ENCODE peak calls at places on chromosome 4, in eight cellular contexts. M is testis, I is thoracic aorta, K is IMR-90, Q is MG63, L is ascending aorta, H is pancreas, G is GM23248. A is an unnamed sample.

GRCh38 chr4:3655485-3656429 is 110.4 kb upstream of the ADRA2C start:
- DNase-seq in L (no peak), K (no peak), G (no peak), H (peak; percentile 19), I (no peak), M (peak; percentile 90), Q (no peak), A (no peak)

GRCh38 chr4:38634047-38634759 is 29.8 kb upstream of the KLF3 start:
- DNase-seq in H (no peak), G (no peak), K (no peak), M (no peak), Q (no peak), L (no peak), I (no peak), A (no peak)

GRCh38 chr4:184826315-184827266 is 823 bp upstream of the ACSL1 start:
- DNase-seq in M (peak; percentile 45), K (peak; percentile 16), H (no peak), L (no peak), I (no peak), Q (peak; percentile 9), G (peak; percentile 53), A (peak; percentile 30)

GRCh38 chr4:152691761-152692160 is 12.0 kb upstream of the TMEM154 start:
- DNase-seq in Q (no peak), M (no peak), H (no peak), G (no peak), K (no peak), I (no peak), L (no peak), A (no peak)

GRCh38 chr4:36385951-36386561 is 104.6 kb downstream of the DTHD1 start:
- DNase-seq in G (no peak), I (no peak), L (no peak), Q (no peak), M (no peak), H (no peak), K (no peak), A (no peak)

GRCh38 chr4:182582245-182582644 is 334.9 kb downstream of the DCTD start:
- DNase-seq in M (no peak), G (no peak), L (no peak), H (no peak), I (no peak), K (no peak), Q (no peak), A (no peak)

GRCh38 chr4:112514079-112514448 is 1.9 kb downstream of the NEUROG2 start:
- DNase-seq in I (no peak), G (no peak), Q (no peak), K (no peak), L (no peak), M (no peak), H (no peak), A (no peak)

GRCh38 chr4:123104275-123104674 is 181.9 kb upstream of the NUDT6 start:
- DNase-seq in I (no peak), M (no peak), Q (no peak), G (peak; percentile 21), H (no peak), K (peak; percentile 6), L (no peak), A (no peak)

GRCh38 chr4:163672751-163673150 is 178.3 kb downstream of the TMA16 start:
- DNase-seq in K (no peak), I (no peak), L (no peak), G (no peak), H (no peak), Q (no peak), M (no peak), A (no peak)

GRCh38 chr4:173013232-173013932 is 155.2 kb upstream of the GALNT7 start:
- DNase-seq in K (peak; percentile 48), Q (peak; percentile 5), I (no peak), G (peak; percentile 42), M (peak; percentile 76), L (peak; percentile 72), H (no peak), A (no peak)

GRCh38 chr4:115090483-115091075 is 22.8 kb downstream of the NDST4 start:
- DNase-seq in G (peak; percentile 52), H (no peak), Q (no peak), I (no peak), M (no peak), L (no peak), K (peak; percentile 0), A (no peak)

GRCh38 chr4:151743128-151743854 is 17.5 kb downstream of the GATB start:
- DNase-seq in L (no peak), I (no peak), Q (no peak), M (no peak), K (no peak), G (peak; percentile 14), H (no peak), A (no peak)

GRCh38 chr4:123731009-123731408 is 334.4 kb downstream of the SPRY1 start:
- DNase-seq in M (no peak), G (no peak), K (no peak), Q (no peak), H (no peak), L (no peak), I (no peak), A (no peak)

GRCh38 chr4:72375050-72375736 is 193.8 kb downstream of the ADAMTS3 start:
- DNase-seq in Q (peak; percentile 92), H (no peak), M (no peak), L (no peak), I (no peak), K (peak; percentile 69), G (peak; percentile 92), A (no peak)

GRCh38 chr4:164935363-164935762 is 42.1 kb downstream of the TRIM61 start:
- DNase-seq in K (no peak), I (no peak), G (no peak), H (no peak), Q (no peak), L (no peak), M (no peak), A (no peak)

GRCh38 chr4:7523526-7523925 is 88.8 kb upstream of the PSAPL1 start:
- DNase-seq in H (no peak), K (no peak), G (no peak), M (no peak), I (no peak), L (no peak), Q (no peak), A (no peak)

GRCh38 chr4:74038161-74039064 is at the start of gene CXCL3:
- DNase-seq in K (peak; percentile 40), I (peak; percentile 12), Q (peak; percentile 72), G (peak; percentile 69), L (peak; percentile 86), M (peak; percentile 67), H (peak; percentile 89), A (peak; percentile 37)

GRCh38 chr4:14650127-14650526 is 352.2 kb upstream of the CPEB2 start:
- DNase-seq in L (no peak), M (peak; percentile 18), Q (no peak), I (no peak), G (peak; percentile 7), K (peak; percentile 1), H (no peak), A (no peak)
- H3K9me3 ChIP-seq in L (no peaks in the 10 kb centered on the region), M (no peaks in the 10 kb centered on the region), Q (no peaks in the 10 kb centered on the region), I (no peaks in the 10 kb centered on the region), G (no peaks in the 10 kb centered on the region), K (no peaks in the 10 kb centered on the region), H (no peaks in the 10 kb centered on the region), A (no peaks in the 10 kb centered on the region)

GRCh38 chr4:19402666-19403065 is 849.0 kb upstream of the SLIT2 start:
- DNase-seq in G (peak; percentile 43), K (peak; percentile 47), H (no peak), L (no peak), M (no peak), I (no peak), Q (no peak), A (no peak)

GRCh38 chr4:19406789-19407188 is 844.9 kb upstream of the SLIT2 start:
- DNase-seq in H (no peak), M (no peak), I (no peak), K (no peak), L (no peak), G (no peak), Q (no peak), A (no peak)

GRCh38 chr4:19399001-19399400 is 852.7 kb upstream of the SLIT2 start:
- DNase-seq in Q (no peak), L (no peak), M (no peak), K (peak; percentile 68), I (no peak), H (no peak), G (peak; percentile 56), A (no peak)

GRCh38 chr4:19403786-19404185 is 847.9 kb upstream of the SLIT2 start:
- DNase-seq in I (no peak), K (no peak), G (no peak), M (no peak), H (no peak), L (no peak), Q (no peak), A (no peak)

DNA sequence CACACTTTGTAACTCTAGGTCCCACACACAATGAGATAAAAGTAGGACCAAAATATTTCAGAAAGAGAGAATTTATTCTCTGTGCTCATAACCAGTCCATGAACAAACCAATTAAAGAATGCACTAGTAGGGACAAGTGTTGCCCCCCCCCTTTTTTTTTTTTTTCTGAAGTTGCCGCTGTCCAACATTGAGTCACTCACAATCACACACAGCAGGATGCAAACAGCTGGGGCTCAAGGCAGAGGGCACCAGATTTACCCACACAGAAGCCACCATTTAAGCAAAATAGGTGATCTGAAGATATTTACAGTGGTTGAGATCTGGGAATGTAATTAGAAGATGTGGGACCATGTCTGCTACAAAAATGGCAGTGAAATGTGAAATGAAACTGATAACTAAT is 850.9 kb upstream of the SLIT2 start:
- DNase-seq in K (no peak), L (no peak), M (no peak), H (no peak), Q (no peak), I (no peak), G (no peak), A (no peak)
- H3K9me3 ChIP-seq in K (no peaks in the 10 kb centered on the region), L (no peaks in the 10 kb centered on the region), M (no peaks in the 10 kb centered on the region), H (no peaks in the 10 kb centered on the region), Q (no peaks in the 10 kb centered on the region), I (no peaks in the 10 kb centered on the region), G (no peaks in the 10 kb centered on the region), A (no peaks in the 10 kb centered on the region)

GRCh38 chr4:61752617-61753016 is 552.5 kb downstream of the ADGRL3 start:
- DNase-seq in I (no peak), L (no peak), M (no peak), K (no peak), G (no peak), Q (no peak), H (no peak), A (no peak)
- H3K9me3 ChIP-seq in I (no peaks in the 10 kb centered on the region), L (no peaks in the 10 kb centered on the region), M (no peaks in the 10 kb centered on the region), K (no peaks in the 10 kb centered on the region), G (no peaks in the 10 kb centered on the region), Q (no peaks in the 10 kb centered on the region), H (no peaks in the 10 kb centered on the region), A (no peaks in the 10 kb centered on the region)

DNA sequence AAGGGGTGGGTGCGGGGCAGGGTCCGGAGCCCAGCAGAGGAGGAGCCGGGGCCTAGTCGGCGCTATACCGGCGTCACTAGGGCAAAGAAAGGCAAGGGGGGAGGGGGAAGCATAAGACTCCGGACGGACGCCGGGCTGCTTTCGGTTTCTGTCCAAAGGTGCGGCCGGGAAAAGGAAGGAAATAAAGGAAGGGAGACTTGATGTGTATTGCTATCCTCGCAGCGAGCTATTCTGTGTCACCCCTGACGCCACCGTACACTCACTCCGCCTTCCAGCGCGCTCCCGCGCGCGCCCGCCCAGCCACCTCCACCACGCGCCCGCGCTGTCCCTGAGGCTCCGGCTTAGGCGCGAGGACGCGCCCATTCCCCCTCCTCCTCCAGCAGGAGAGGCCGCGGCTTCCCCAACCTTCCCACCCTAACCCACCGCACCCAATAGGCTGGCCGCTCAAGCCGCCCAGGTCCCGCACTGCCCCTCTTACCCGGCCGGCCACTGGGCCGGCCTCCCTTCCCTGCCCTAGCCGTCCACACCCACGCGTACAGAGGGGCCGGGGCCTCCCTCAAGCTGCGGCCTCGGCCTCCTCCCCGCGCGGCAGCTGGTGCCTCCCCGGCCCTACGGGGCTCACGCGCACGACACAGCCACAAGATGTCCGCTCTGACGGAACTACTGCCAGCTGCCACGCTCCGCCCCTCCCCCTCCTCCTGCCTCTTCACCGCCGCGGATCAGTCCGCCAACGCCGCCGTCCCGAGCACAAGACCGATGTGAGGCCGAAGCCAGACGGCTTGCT is at the start of gene UBE2D3:
- DNase-seq in L (peak; percentile 96), K (peak; percentile 97), Q (peak; percentile 87), I (peak; percentile 80), M (peak; percentile 93), H (peak; percentile 97), G (peak; percentile 96), A (peak; percentile 88)
- H3K9me3 ChIP-seq in L (no peaks in the 10 kb centered on the region), K (no peaks in the 10 kb centered on the region), Q (no peaks in the 10 kb centered on the region), I (no peaks in the 10 kb centered on the region), M (no peaks in the 10 kb centered on the region), H (no peaks in the 10 kb centered on the region), G (no peaks in the 10 kb centered on the region), A (no peaks in the 10 kb centered on the region)

A was measured in gastrocnemius medialis.